ENCODE peak calls at places on chromosomes 7 and 10, in five cellular contexts. One of them, this sample, is unnamed.

GRCh38 chr7:64686493-64687184 is 20.7 kb downstream of the ZNF107 start:
- DNase-seq in cardiac fibroblast: no peak
- DNase-seq in CD8-positive, alpha-beta T cell: no peak
- DNase-seq in astrocyte of the spinal cord: no peak
- DNase-seq in fibroblast of mammary gland: no peak
- DNase-seq in this sample: no peak

GRCh38 chr10:47247190-47248059 is 52.6 kb upstream of the GDF10 start:
- DNase-seq in cardiac fibroblast: no peak
- DNase-seq in CD8-positive, alpha-beta T cell: no peak
- DNase-seq in astrocyte of the spinal cord: no peak
- DNase-seq in fibroblast of mammary gland: no peak
- DNase-seq in this sample: peak

GRCh38 chr10:35898722-35899485 is 256.8 kb upstream of the FZD8 start:
- DNase-seq in cardiac fibroblast: no peak
- DNase-seq in CD8-positive, alpha-beta T cell: no peak
- DNase-seq in astrocyte of the spinal cord: no peak
- DNase-seq in fibroblast of mammary gland: no peak
- DNase-seq in this sample: no peak

GRCh38 chr7:49928787-49929186 is 155.3 kb downstream of the VWC2 start:
- DNase-seq in cardiac fibroblast: no peak
- DNase-seq in CD8-positive, alpha-beta T cell: no peak
- DNase-seq in astrocyte of the spinal cord: no peak
- DNase-seq in fibroblast of mammary gland: no peak
- DNase-seq in this sample: no peak

GRCh38 chr10:121158988-121159579 is 307.9 kb downstream of the WDR11 start:
- DNase-seq in cardiac fibroblast: no peak
- DNase-seq in CD8-positive, alpha-beta T cell: no peak
- DNase-seq in astrocyte of the spinal cord: peak
- DNase-seq in fibroblast of mammary gland: no peak
- DNase-seq in this sample: no peak

GRCh38 chr10:52771534-52772455 is 789 bp downstream of the MBL2 start:
- DNase-seq in cardiac fibroblast: peak
- DNase-seq in CD8-positive, alpha-beta T cell: no peak
- DNase-seq in astrocyte of the spinal cord: peak
- DNase-seq in fibroblast of mammary gland: no peak
- DNase-seq in this sample: no peak

GRCh38 chr7:80361948-80362347 is 149.9 kb downstream of the GNAT3 start:
- DNase-seq in cardiac fibroblast: no peak
- DNase-seq in CD8-positive, alpha-beta T cell: no peak
- DNase-seq in astrocyte of the spinal cord: no peak
- DNase-seq in fibroblast of mammary gland: no peak
- DNase-seq in this sample: peak

GRCh38 chr7:38905026-38905759 is 3.8 kb downstream of the VPS41 start:
- DNase-seq in cardiac fibroblast: no peak
- DNase-seq in CD8-positive, alpha-beta T cell: no peak
- DNase-seq in astrocyte of the spinal cord: no peak
- DNase-seq in fibroblast of mammary gland: no peak
- DNase-seq in this sample: peak

GRCh38 chr10:97320480-97321031 is 1.5 kb downstream of the FRAT1 start:
- DNase-seq in cardiac fibroblast: no peak
- DNase-seq in CD8-positive, alpha-beta T cell: peak
- DNase-seq in astrocyte of the spinal cord: no peak
- DNase-seq in fibroblast of mammary gland: no peak
- DNase-seq in this sample: no peak

GRCh38 chr7:90708841-90709317 is 112.8 kb downstream of the CDK14 start:
- DNase-seq in cardiac fibroblast: no peak
- DNase-seq in CD8-positive, alpha-beta T cell: no peak
- DNase-seq in astrocyte of the spinal cord: no peak
- DNase-seq in fibroblast of mammary gland: peak
- DNase-seq in this sample: peak

GRCh38 chr10:1130995-1131790 is 75.0 kb downstream of the WDR37 start:
- DNase-seq in cardiac fibroblast: no peak
- DNase-seq in CD8-positive, alpha-beta T cell: no peak
- DNase-seq in astrocyte of the spinal cord: no peak
- DNase-seq in fibroblast of mammary gland: no peak
- DNase-seq in this sample: no peak

GRCh38 chr10:2111936-2112335 is 374.6 kb upstream of the ADARB2 start:
- DNase-seq in cardiac fibroblast: no peak
- DNase-seq in CD8-positive, alpha-beta T cell: no peak
- DNase-seq in astrocyte of the spinal cord: peak
- DNase-seq in fibroblast of mammary gland: no peak
- DNase-seq in this sample: no peak

GRCh38 chr10:48523820-48524758 is 80.8 kb downstream of the ARHGAP22 start:
- DNase-seq in cardiac fibroblast: peak
- DNase-seq in CD8-positive, alpha-beta T cell: no peak
- DNase-seq in astrocyte of the spinal cord: peak
- DNase-seq in fibroblast of mammary gland: no peak
- DNase-seq in this sample: no peak

GRCh38 chr10:89296227-89296648 is 5.6 kb upstream of the IFIT2 start:
- DNase-seq in cardiac fibroblast: peak
- DNase-seq in CD8-positive, alpha-beta T cell: no peak
- DNase-seq in astrocyte of the spinal cord: no peak
- DNase-seq in fibroblast of mammary gland: peak
- DNase-seq in this sample: peak

GRCh38 chr10:93579089-93579488 is 12.6 kb downstream of the FFAR4 start:
- DNase-seq in cardiac fibroblast: no peak
- DNase-seq in CD8-positive, alpha-beta T cell: no peak
- DNase-seq in astrocyte of the spinal cord: no peak
- DNase-seq in fibroblast of mammary gland: no peak
- DNase-seq in this sample: no peak
- H3K4me3 ChIP-seq in cardiac fibroblast: no peak
- H3K4me3 ChIP-seq in CD8-positive, alpha-beta T cell: no peak
- H3K4me3 ChIP-seq in astrocyte of the spinal cord: no peak
- H3K4me3 ChIP-seq in fibroblast of mammary gland: no peak
- H3K4me3 ChIP-seq in this sample: no peak

GRCh38 chr7:156101355-156101754 is 289.1 kb upstream of the SHH start:
- DNase-seq in cardiac fibroblast: no peak
- DNase-seq in CD8-positive, alpha-beta T cell: no peak
- DNase-seq in astrocyte of the spinal cord: no peak
- DNase-seq in fibroblast of mammary gland: no peak
- DNase-seq in this sample: no peak

GRCh38 chr7:156094350-156095146 is 282.3 kb upstream of the SHH start:
- DNase-seq in cardiac fibroblast: no peak
- DNase-seq in CD8-positive, alpha-beta T cell: no peak
- DNase-seq in astrocyte of the spinal cord: no peak
- DNase-seq in fibroblast of mammary gland: no peak
- DNase-seq in this sample: no peak

GRCh38 chr7:156095908-156096539 is 283.8 kb upstream of the SHH start:
- DNase-seq in cardiac fibroblast: no peak
- DNase-seq in CD8-positive, alpha-beta T cell: no peak
- DNase-seq in astrocyte of the spinal cord: no peak
- DNase-seq in fibroblast of mammary gland: no peak
- DNase-seq in this sample: no peak

GRCh38 chr7:156099085-156099484 is 286.8 kb upstream of the SHH start:
- DNase-seq in cardiac fibroblast: no peak
- DNase-seq in CD8-positive, alpha-beta T cell: no peak
- DNase-seq in astrocyte of the spinal cord: no peak
- DNase-seq in fibroblast of mammary gland: no peak
- DNase-seq in this sample: no peak

DNA sequence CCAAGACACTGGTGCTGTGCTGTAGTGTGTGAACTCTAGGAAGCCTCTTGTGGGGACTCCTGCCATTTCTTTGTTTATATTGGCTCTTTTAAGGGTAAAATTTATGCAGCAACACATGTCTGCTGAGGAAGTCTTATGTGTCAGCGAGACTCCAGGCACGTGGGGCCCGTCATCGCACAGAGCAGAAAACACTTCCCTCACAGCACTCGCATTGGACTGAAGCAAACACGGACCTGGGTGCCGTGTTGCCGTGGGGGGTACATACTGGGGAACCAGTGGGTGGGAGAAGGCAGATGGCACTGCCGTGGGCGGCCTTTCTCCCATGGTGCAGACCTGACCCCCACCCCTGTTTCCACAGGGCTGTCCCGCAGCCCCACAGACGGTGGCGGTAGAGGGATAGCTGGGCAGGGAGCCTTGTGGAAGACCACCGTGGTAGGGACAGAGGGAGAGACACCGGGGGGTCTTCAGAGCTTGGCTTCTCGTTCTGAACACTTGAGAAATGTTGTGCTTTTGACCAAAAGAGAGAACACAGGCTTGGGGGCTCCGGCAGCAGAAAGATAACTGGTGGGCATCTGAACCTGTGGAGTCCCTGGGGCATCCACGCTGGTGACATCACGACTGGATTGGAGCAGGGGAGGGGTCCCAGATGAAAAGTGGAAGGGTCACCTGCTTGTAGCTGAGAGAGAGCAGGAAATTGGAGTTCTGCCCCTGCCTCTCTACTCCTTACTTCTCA is 284.7 kb upstream of the SHH start:
- DNase-seq in cardiac fibroblast: no peak
- DNase-seq in CD8-positive, alpha-beta T cell: no peak
- DNase-seq in astrocyte of the spinal cord: peak
- DNase-seq in fibroblast of mammary gland: no peak
- DNase-seq in this sample: no peak
- TF ChIP-seq CTCF in cardiac fibroblast: no peak
- TF ChIP-seq CTCF in CD8-positive, alpha-beta T cell: no peak
- TF ChIP-seq CTCF in astrocyte of the spinal cord: no peak
- TF ChIP-seq CTCF in fibroblast of mammary gland: no peak
- TF ChIP-seq CTCF in this sample: no peak

DNA sequence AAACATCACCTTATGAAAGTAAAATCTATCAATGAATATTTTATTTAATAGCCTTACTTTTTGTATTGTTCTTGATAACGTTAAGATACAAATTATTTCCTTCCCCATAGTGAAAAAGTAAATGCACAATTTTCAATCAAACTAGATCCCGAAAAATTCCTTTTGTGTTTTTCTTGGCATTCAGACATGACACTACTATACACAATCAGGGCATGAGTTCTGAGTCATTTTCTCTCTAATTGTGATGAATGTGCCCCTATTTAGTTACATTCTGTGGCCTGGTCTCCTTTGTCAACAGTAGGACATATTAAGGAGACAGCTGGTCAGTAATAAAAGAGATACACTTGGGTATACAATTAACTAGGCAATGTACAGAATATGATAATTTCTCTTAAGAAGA is 19.8 kb downstream of the COL1A2 start:
- DNase-seq in cardiac fibroblast: no peak
- DNase-seq in CD8-positive, alpha-beta T cell: no peak
- DNase-seq in astrocyte of the spinal cord: peak
- DNase-seq in fibroblast of mammary gland: peak
- DNase-seq in this sample: peak
- H3K4me3 ChIP-seq in cardiac fibroblast: no peak
- H3K4me3 ChIP-seq in CD8-positive, alpha-beta T cell: no peak
- H3K4me3 ChIP-seq in astrocyte of the spinal cord: no peak
- H3K4me3 ChIP-seq in fibroblast of mammary gland: no peak
- H3K4me3 ChIP-seq in this sample: peak

DNA sequence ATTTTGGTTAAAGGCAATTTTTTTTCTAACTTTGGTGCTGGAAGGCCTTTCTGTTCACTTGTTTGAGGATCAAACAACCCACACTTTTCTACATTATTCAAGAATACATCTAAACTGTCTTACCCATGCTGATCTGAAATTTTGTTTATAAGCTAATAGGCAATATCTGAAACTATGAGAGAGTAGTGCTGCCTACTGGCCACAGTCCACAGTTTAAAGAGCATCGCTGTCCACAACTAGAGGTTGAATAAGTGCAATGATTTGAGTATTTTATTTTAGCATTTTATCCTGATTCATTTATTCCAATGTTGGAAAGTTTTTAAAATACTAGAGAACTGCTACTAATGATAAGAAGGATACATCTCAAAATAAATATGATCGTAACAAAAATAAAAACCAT is 306.9 kb downstream of the ELMO1 start:
- DNase-seq in cardiac fibroblast: no peak
- DNase-seq in CD8-positive, alpha-beta T cell: no peak
- DNase-seq in astrocyte of the spinal cord: no peak
- DNase-seq in fibroblast of mammary gland: no peak
- DNase-seq in this sample: no peak
- TF ChIP-seq CTCF in cardiac fibroblast: no peak
- TF ChIP-seq CTCF in CD8-positive, alpha-beta T cell: no peak
- TF ChIP-seq CTCF in astrocyte of the spinal cord: no peak
- TF ChIP-seq CTCF in fibroblast of mammary gland: peak
- TF ChIP-seq CTCF in this sample: peak

GRCh38 chr7:34723866-34724490 is 66.0 kb downstream of the NPSR1 start:
- DNase-seq in cardiac fibroblast: no peak
- DNase-seq in CD8-positive, alpha-beta T cell: no peak
- DNase-seq in astrocyte of the spinal cord: no peak
- DNase-seq in fibroblast of mammary gland: no peak
- DNase-seq in this sample: peak
- H3K4me3 ChIP-seq in cardiac fibroblast: no peak
- H3K4me3 ChIP-seq in CD8-positive, alpha-beta T cell: peak
- H3K4me3 ChIP-seq in astrocyte of the spinal cord: no peak
- H3K4me3 ChIP-seq in fibroblast of mammary gland: no peak
- H3K4me3 ChIP-seq in this sample: no peak

DNA sequence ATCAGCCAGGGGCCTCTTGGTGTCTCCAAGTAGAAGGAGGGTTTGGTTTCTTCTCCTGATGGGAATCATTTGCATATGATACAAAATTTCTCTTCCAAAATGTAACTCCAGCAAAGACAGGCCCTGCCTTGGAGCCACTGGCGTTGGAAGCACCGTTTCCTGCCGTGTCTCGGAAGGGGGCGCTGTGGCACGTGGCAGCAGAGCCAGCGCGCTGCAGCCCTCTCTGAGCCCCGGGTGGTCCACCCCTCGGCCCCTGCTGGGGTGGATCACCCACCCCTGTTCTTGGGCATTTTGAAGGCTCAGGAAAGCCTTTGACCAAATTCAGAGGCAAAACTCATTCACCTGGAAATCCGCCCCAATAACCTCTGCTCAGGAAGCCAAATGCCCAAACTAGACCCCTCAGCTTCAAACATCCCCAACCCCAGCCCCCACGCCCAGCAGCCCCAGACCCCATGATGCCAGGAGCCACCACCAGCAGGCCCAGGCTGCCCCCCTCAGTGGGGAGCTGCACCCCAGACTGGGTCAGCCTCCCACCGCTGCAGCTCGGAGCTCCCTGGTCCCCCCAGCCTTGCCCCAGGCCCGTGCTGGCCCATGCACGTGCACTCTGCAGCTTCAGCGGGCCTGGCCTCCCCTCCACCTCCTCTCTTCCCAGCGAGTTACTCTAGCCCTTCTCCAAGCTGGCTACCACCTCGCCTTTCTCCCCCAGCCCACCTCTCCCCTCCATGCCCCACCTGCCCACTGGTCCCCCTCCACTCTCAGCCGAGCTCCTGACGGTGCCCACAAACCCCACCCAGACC is 29.5 kb upstream of the ELFN1 start:
- DNase-seq in cardiac fibroblast: no peak
- DNase-seq in CD8-positive, alpha-beta T cell: no peak
- DNase-seq in astrocyte of the spinal cord: no peak
- DNase-seq in fibroblast of mammary gland: no peak
- DNase-seq in this sample: no peak
- TF ChIP-seq CTCF in cardiac fibroblast: peak
- TF ChIP-seq CTCF in CD8-positive, alpha-beta T cell: no peak
- TF ChIP-seq CTCF in astrocyte of the spinal cord: no peak
- TF ChIP-seq CTCF in fibroblast of mammary gland: peak
- TF ChIP-seq CTCF in this sample: peak